ENCODE peak calls at places on chromosome 2, in ten cellular contexts. D is activated naive CD4-positive, alpha-beta T cell; W is fibroblast of pulmonary artery; K is central memory CD4-positive, alpha-beta T cell; P is DMS 273 treated with DMSO at 0.1 percent for 48 hours; J is activated CD4-positive, alpha-beta T cell treated with anti-CD3 and anti-CD28 coated beads, Interleukin-2, amount 50 U/mL, for 24 hours; S is activated T-cell treated with anti-CD3 and anti-CD28 coated beads for 24 hours; I is SW480; Z is GM13977; F is SK-N-SH. Y is an unnamed sample.

GRCh38 chr2:112019510-112019909 is 35.6 kb upstream of the TMEM87B start:
- DNase-seq in K (no peak), W (no peak), Z (no peak), S (no peak), J (no peak), D (no peak), F (no peak), I (no peak), P (no peak), Y (no peak)

GRCh38 chr2:187475499-187476248 is 27.6 kb upstream of the CALCRL start:
- DNase-seq in J (no peak), P (no peak), W (no peak), I (no peak), K (no peak), Z (no peak), S (no peak), D (no peak), F (no peak), Y (no peak)

GRCh38 chr2:69375494-69376353 is 11.3 kb downstream of the GFPT1 start:
- DNase-seq in J (no peak), S (no peak), D (no peak), K (peak), W (peak), Z (peak), F (peak), P (no peak), I (peak), Y (peak)

GRCh38 chr2:3449936-3450335 is 69.4 kb downstream of the ADI1 start:
- DNase-seq in F (no peak), W (no peak), S (no peak), D (no peak), J (no peak), Z (no peak), K (no peak), P (no peak), I (no peak), Y (no peak)

GRCh38 chr2:203934006-203934632 is 2.4 kb upstream of the ICOS start:
- DNase-seq in K (peak), Z (no peak), W (no peak), P (no peak), S (peak), F (no peak), I (no peak), J (peak), D (no peak), Y (no peak)

GRCh38 chr2:202327887-202328286 is 48.2 kb upstream of the BMPR2 start:
- DNase-seq in K (no peak), J (no peak), W (peak), I (no peak), S (no peak), F (no peak), D (no peak), Z (no peak), P (no peak), Y (no peak)

GRCh38 chr2:150526827-150527226 is 39.4 kb upstream of the RND3 start:
- DNase-seq in W (peak), F (no peak), I (peak), K (no peak), J (no peak), Z (no peak), P (no peak), D (no peak), S (no peak), Y (no peak)

GRCh38 chr2:88212251-88212790 is 42.2 kb downstream of the THNSL2 start:
- DNase-seq in S (no peak), K (no peak), F (no peak), Z (no peak), W (peak), D (no peak), J (no peak), P (no peak), I (peak), Y (no peak)

GRCh38 chr2:188573453-188573852 is 281.8 kb downstream of the GULP1 start:
- DNase-seq in J (no peak), P (no peak), F (no peak), K (no peak), Z (no peak), W (no peak), S (no peak), D (no peak), I (no peak), Y (no peak)

GRCh38 chr2:160478660-160479059 is 14.9 kb downstream of the RBMS1 start:
- DNase-seq in K (no peak), I (no peak), P (no peak), W (no peak), F (no peak), J (no peak), D (no peak), Z (no peak), S (no peak), Y (no peak)

GRCh38 chr2:210169871-210170441 is 1.3 kb downstream of the KANSL1L start:
- DNase-seq in S (no peak), W (peak), F (no peak), Z (peak), D (no peak), K (peak), P (no peak), J (no peak), I (peak), Y (no peak)

GRCh38 chr2:85957256-85957655 is 68.5 kb upstream of the ST3GAL5 start:
- DNase-seq in Z (no peak), K (no peak), S (no peak), J (no peak), F (no peak), W (no peak), D (no peak), P (no peak), I (no peak), Y (no peak)

GRCh38 chr2:70385204-70385603 is 83.3 kb upstream of the FAM136A start:
- DNase-seq in W (no peak), Z (no peak), F (no peak), S (no peak), P (no peak), D (no peak), K (no peak), I (no peak), J (no peak), Y (no peak)

GRCh38 chr2:1965726-1966125 is 221.4 kb upstream of the PXDN start:
- DNase-seq in P (no peak), K (no peak), Z (no peak), F (peak), W (no peak), S (no peak), D (no peak), I (no peak), J (no peak), Y (no peak)

GRCh38 chr2:18991177-18992168 is 366.9 kb downstream of the OSR1 start:
- DNase-seq in K (no peak), W (peak), I (no peak), P (peak), J (no peak), D (no peak), S (no peak), F (no peak), Z (no peak), Y (no peak)

GRCh38 chr2:10000541-10000940 is 42.8 kb upstream of the KLF11 start:
- DNase-seq in K (no peak), F (no peak), P (no peak), S (no peak), J (no peak), Z (no peak), I (no peak), W (no peak), D (no peak), Y (no peak)

GRCh38 chr2:204114294-204114693 is 177.7 kb downstream of the ICOS start:
- DNase-seq in J (no peak), I (no peak), K (no peak), W (no peak), D (no peak), P (no peak), Z (no peak), F (no peak), S (no peak), Y (no peak)

Y was measured in germinal center.